ENCODE peak calls at places on chromosomes 1 and 21, in seven cellular contexts. Y is GM23338, G is neuronal stem cell, Z is IMR-90, H is K562, P is GM23248, C is fibroblast of lung. I is an unnamed sample. For H3K27me3, the result is how much of the 10 kb centered on the place peaks cover.

GRCh38 chr1:100834779-100835645 is 59.6 kb downstream of the EXTL2 start:
- DNase-seq in Y (peak), G (no peak), Z (peak), H (peak), P (peak), C (no peak), I (no peak)

GRCh38 chr1:216926681-216927080 is 203.5 kb upstream of the ESRRG start:
- DNase-seq in Y (peak), G (peak), Z (no peak), H (no peak), P (no peak), C (no peak), I (no peak)

GRCh38 chr1:6464514-6464836 is 1.5 kb downstream of the TNFRSF25 start:
- DNase-seq in Y (no peak), G (no peak), Z (no peak), H (no peak), P (no peak), C (no peak), I (no peak)

GRCh38 chr1:167645161-167645560 is 15.1 kb downstream of the RCSD1 start:
- DNase-seq in Y (no peak), G (no peak), Z (no peak), H (no peak), P (no peak), C (no peak), I (no peak)

GRCh38 chr1:160625725-160626498 is 20.9 kb downstream of the SLAMF1 start:
- DNase-seq in Y (no peak), G (no peak), Z (no peak), H (no peak), P (no peak), C (no peak), I (no peak)

GRCh38 chr1:185244015-185244747 is 72.9 kb downstream of the IVNS1ABP start:
- DNase-seq in Y (no peak), G (no peak), Z (peak), H (no peak), P (peak), C (peak), I (no peak)

GRCh38 chr1:224095867-224096266 is 18.0 kb upstream of the FBXO28 start:
- DNase-seq in Y (no peak), G (no peak), Z (no peak), H (no peak), P (no peak), C (no peak), I (no peak)

GRCh38 chr1:12514597-12514996 is 103.4 kb downstream of the DHRS3 start:
- DNase-seq in Y (no peak), G (no peak), Z (no peak), H (no peak), P (no peak), C (no peak), I (no peak)

GRCh38 chr1:227362039-227362438 is 43.7 kb upstream of the CDC42BPA start:
- DNase-seq in Y (no peak), G (no peak), Z (peak), H (no peak), P (peak), C (peak), I (no peak)

GRCh38 chr1:20233866-20234265 is 47.5 kb upstream of the PLA2G2C start:
- DNase-seq in Y (no peak), G (no peak), Z (no peak), H (no peak), P (no peak), C (peak), I (no peak)

GRCh38 chr21:46003575-46004007 is 22.0 kb downstream of the COL6A1 start:
- DNase-seq in Y (no peak), G (no peak), Z (no peak), H (no peak), P (no peak), C (no peak), I (no peak)

GRCh38 chr21:35578350-35578782 is 482.0 kb downstream of the SETD4 start:
- DNase-seq in Y (no peak), G (no peak), Z (peak), H (no peak), P (peak), C (peak), I (no peak)

GRCh38 chr1:186680031-186681012 is at the start of gene PTGS2:
- DNase-seq in Y (peak), G (peak), Z (peak), H (no peak), P (peak), C (peak), I (peak)

GRCh38 chr21:45739218-45740087 is 95.9 kb downstream of the PCBP3 start:
- DNase-seq in Y (no peak), G (no peak), Z (no peak), H (no peak), P (no peak), C (no peak), I (no peak)

GRCh38 chr1:71706030-71706671 is 576.2 kb downstream of the NEGR1 start:
- DNase-seq in Y (no peak), G (no peak), Z (peak), H (no peak), P (no peak), C (no peak), I (no peak)

GRCh38 chr1:201020040-201020591 is 3.4 kb downstream of the KIF21B start:
- DNase-seq in Y (peak), G (no peak), Z (no peak), H (no peak), P (no peak), C (no peak), I (peak)

GRCh38 chr1:84412316-84412942 is 14.1 kb downstream of the DNASE2B start:
- DNase-seq in Y (no peak), G (no peak), Z (peak), H (no peak), P (peak), C (peak), I (peak)

GRCh38 chr1:57991289-57991688 is 555.2 kb downstream of the OMA1 start:
- DNase-seq in Y (no peak), G (no peak), Z (no peak), H (no peak), P (no peak), C (no peak), I (no peak)

GRCh38 chr1:81305997-81306452 is 494.7 kb upstream of the ADGRL2 start:
- DNase-seq in Y (peak), G (peak), Z (peak), H (no peak), P (peak), C (peak), I (no peak)

DNA sequence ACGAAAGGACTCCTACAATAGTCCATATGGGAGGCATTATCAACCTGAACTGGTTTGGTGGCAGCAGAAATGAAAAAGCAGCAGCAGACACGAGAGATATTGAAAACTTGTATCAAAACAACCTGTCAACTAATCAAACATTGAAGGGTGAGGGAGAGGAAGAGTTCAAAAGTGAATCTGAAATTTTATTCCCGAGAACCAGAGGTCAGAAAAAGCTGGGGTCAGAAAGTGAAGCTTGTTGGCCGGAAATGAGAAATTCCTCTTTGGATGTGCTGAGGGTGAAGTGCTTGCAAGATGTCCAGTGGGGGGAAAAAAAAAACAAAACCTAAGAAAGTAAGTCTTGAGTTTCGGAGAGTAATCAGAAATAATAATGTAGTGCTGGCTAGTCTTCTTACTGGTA is 1.9 kb upstream of the C4BPA start:
- DNase-seq in Y (no peak), G (no peak), Z (no peak), H (no peak), P (no peak), C (no peak), I (no peak)
- H3K27me3 ChIP-seq in Y (under half), G (under half), Z (under half), H (under half), P (under half), C (under half), I (under half)

GRCh38 chr1:964691-965525 is 1.4 kb upstream of the PLEKHN1 start:
- DNase-seq in Y (no peak), G (no peak), Z (no peak), H (no peak), P (no peak), C (no peak), I (no peak)

GRCh38 chr1:963746-964525 is 2.3 kb upstream of the PLEKHN1 start:
- DNase-seq in Y (no peak), G (no peak), Z (no peak), H (no peak), P (no peak), C (no peak), I (no peak)

GRCh38 chr1:966603-967295 is 467 bp downstream of the PLEKHN1 start:
- DNase-seq in Y (peak), G (peak), Z (peak), H (peak), P (peak), C (peak), I (peak)

GRCh38 chr1:966135-966602 is at the start of gene PLEKHN1:
- DNase-seq in Y (peak), G (no peak), Z (peak), H (peak), P (peak), C (peak), I (peak)

GRCh38 chr1:965526-966134 is 652 bp upstream of the PLEKHN1 start:
- DNase-seq in Y (no peak), G (no peak), Z (no peak), H (no peak), P (no peak), C (no peak), I (no peak)
- H3K27ac ChIP-seq in Y (no peak), G (no peak), Z (peak), H (peak), P (peak), C (peak), I (peak)

GRCh38 chr21:28754127-28754611 is 238.5 kb downstream of the LTN1 start:
- DNase-seq in Y (no peak), G (no peak), Z (peak), H (no peak), P (peak), C (peak), I (no peak)
- H3K4me2 ChIP-seq in Y (no peak), G (no peak), Z (peak), H (no peak), P (peak), C (peak), I (no peak)

GRCh38 chr1:92482665-92483441 is 3.9 kb downstream of the GFI1 start:
- DNase-seq in Y (peak), G (peak), Z (no peak), H (no peak), P (peak), C (no peak), I (no peak)
- H3K27me3 ChIP-seq in Y (half or more), G (half or more), Z (half or more), H (under half), P (half or more), C (half or more), I (under half)

GRCh38 chr1:204409111-204409510 is 2.5 kb downstream of the PPP1R15B start:
- DNase-seq in Y (no peak), G (no peak), Z (no peak), H (no peak), P (peak), C (peak), I (no peak)

GRCh38 chr1:204407314-204407971 is 4.2 kb downstream of the PPP1R15B start:
- DNase-seq in Y (no peak), G (no peak), Z (no peak), H (no peak), P (peak), C (no peak), I (peak)

GRCh38 chr1:204408602-204409001 is 3.0 kb downstream of the PPP1R15B start:
- DNase-seq in Y (no peak), G (no peak), Z (no peak), H (no peak), P (no peak), C (no peak), I (no peak)

GRCh38 chr1:204406621-204407020 is 5.0 kb downstream of the PPP1R15B start:
- DNase-seq in Y (no peak), G (no peak), Z (no peak), H (no peak), P (no peak), C (no peak), I (no peak)

GRCh38 chr1:204408074-204408507 is 3.5 kb downstream of the PPP1R15B start:
- DNase-seq in Y (peak), G (no peak), Z (peak), H (no peak), P (peak), C (peak), I (peak)
- H3K27ac ChIP-seq in Y (no peak), G (no peak), Z (no peak), H (no peak), P (no peak), C (no peak), I (peak)

GRCh38 chr1:27045973-27046558 is 33.4 kb upstream of the TENT5B start:
- DNase-seq in Y (peak), G (peak), Z (peak), H (peak), P (peak), C (peak), I (peak)
- H3K4me2 ChIP-seq in Y (peak), G (no peak), Z (no peak), H (no peak), P (peak), C (no peak), I (no peak)

GRCh38 chr1:30685796-30686165 is 37.6 kb downstream of the MATN1 start:
- DNase-seq in Y (peak), G (no peak), Z (no peak), H (no peak), P (no peak), C (no peak), I (no peak)
- H3K27me3 ChIP-seq in Y (under half), G (half or more), Z (half or more), H (half or more), P (under half), C (under half), I (under half)

DNA sequence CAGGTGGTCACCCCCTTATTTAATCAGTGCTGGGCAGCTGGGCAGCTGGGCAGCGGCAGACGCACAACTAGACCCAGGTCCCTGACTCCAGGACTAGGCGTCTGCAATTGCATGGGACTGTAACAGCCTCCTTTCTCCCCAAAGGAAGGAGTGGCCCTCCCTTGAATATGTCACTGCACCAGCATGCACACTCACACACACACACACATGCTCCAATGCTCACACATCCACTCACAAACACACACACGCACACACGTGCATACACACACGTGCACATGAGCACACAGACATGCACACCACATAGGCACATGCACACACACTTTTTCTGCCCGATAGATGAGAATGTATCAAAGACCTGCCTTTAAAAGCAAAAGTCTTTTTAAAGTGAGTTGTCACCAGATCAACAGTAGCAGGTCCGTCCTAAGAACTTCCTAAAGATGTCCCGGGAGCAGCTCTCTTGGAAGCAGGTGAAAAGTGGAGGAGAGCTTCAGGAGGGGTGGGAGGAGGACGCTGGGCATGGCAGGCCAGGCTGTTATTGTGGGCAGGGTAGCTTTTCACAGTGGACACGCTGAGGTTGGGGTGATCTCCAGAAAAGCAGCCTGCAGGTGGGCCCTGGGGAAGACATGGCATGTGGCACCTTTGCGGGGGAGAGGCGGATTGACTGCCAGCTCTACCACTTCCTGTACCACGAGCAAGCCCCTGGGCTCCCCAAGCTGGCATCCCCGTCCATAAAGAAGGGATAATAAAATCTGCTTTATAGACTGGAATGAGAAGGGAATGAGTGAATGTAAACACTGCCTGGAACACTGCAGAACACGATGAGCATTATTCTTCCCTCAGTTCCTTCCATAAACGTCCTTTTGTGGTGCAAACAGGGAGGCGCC is 1.7 kb downstream of the PDE9A start:
- DNase-seq in Y (no peak), G (no peak), Z (no peak), H (no peak), P (no peak), C (no peak), I (no peak)
- H3K27ac ChIP-seq in Y (no peak), G (no peak), Z (no peak), H (no peak), P (no peak), C (no peak), I (no peak)

GRCh38 chr1:206472454-206472853 is 2.2 kb downstream of the IKBKE start:
- DNase-seq in Y (peak), G (no peak), Z (peak), H (no peak), P (peak), C (peak), I (peak)
- H3K4me2 ChIP-seq in Y (peak), G (no peak), Z (peak), H (no peak), P (peak), C (peak), I (peak)

I was measured in PC-9.